ENCODE peak calls at places on chromosomes 5 and 9, in five cellular contexts. Y, I, D, G and U are unnamed samples.

GRCh38 chr5:91058575-91058974 is 324.5 kb downstream of the ARRDC3 start:
- DNase-seq in I (no peak), D (no peak), Y (no peak), G (no peak), U (no peak)

GRCh38 chr5:140189977-140190867 is 15.2 kb downstream of the CYSTM1 start:
- DNase-seq in D (no peak), I (peak), G (no peak), Y (peak), U (peak)

GRCh38 chr9:88259041-88259440 is 120.8 kb upstream of the SPATA31C2 start:
- DNase-seq in G (no peak), Y (no peak), I (no peak), D (no peak), U (no peak)

GRCh38 chr5:32814620-32815019 is 103.5 kb downstream of the NPR3 start:
- DNase-seq in D (no peak), Y (peak), I (no peak), G (no peak), U (peak)

GRCh38 chr5:173213236-173213933 is 21.6 kb downstream of the NKX2-5 start:
- DNase-seq in G (no peak), Y (no peak), I (no peak), D (no peak), U (no peak)

GRCh38 chr5:136699661-136700060 is 334.3 kb upstream of the TRPC7 start:
- DNase-seq in I (no peak), G (no peak), Y (no peak), D (no peak), U (no peak)

GRCh38 chr9:18184034-18184800 is 289.7 kb upstream of the ADAMTSL1 start:
- DNase-seq in G (no peak), I (no peak), Y (no peak), D (no peak), U (peak)

GRCh38 chr5:43078956-43079355 is 38.8 kb upstream of the ANXA2R start:
- DNase-seq in I (no peak), D (no peak), G (no peak), Y (peak), U (peak)

GRCh38 chr9:35914307-35914807 is 5.1 kb downstream of the SPAAR start:
- DNase-seq in Y (no peak), G (no peak), I (peak), D (peak), U (peak)

GRCh38 chr5:9829621-9830020 is 199.5 kb upstream of the TAS2R1 start:
- DNase-seq in D (no peak), I (no peak), G (no peak), Y (no peak), U (no peak)

GRCh38 chr9:97570899-97571298 is 62.3 kb downstream of the TSTD2 start:
- DNase-seq in Y (no peak), G (no peak), I (no peak), D (peak), U (peak)

GRCh38 chr9:92342825-92343488 is 17.2 kb downstream of the CENPP start:
- DNase-seq in I (no peak), Y (no peak), G (no peak), D (no peak), U (peak)

GRCh38 chr9:137044502-137045177 is 1.3 kb downstream of the NPDC1 start:
- DNase-seq in Y (no peak), G (no peak), I (no peak), D (no peak), U (no peak)

GRCh38 chr9:136578915-136579637 is 33.2 kb upstream of the NOTCH1 start:
- DNase-seq in Y (no peak), D (peak), G (no peak), I (no peak), U (no peak)

GRCh38 chr9:93305497-93306020 is 121.6 kb downstream of the WNK2 start:
- DNase-seq in I (no peak), D (no peak), G (no peak), Y (no peak), U (no peak)

GRCh38 chr5:31137676-31138075 is 55.8 kb upstream of the CDH6 start:
- DNase-seq in D (no peak), G (no peak), Y (no peak), I (no peak), U (no peak)

GRCh38 chr5:140966293-140967225 is at the start of gene PCDHAC2:
- DNase-seq in G (no peak), I (peak), D (peak), Y (no peak), U (peak)